ENCODE peak calls at places on chromosome 18, in six cellular contexts. One of them, this sample, is unnamed.
A peak's percentile ranks its signal among the peaks of the same experiment; 100 is the strongest.

GRCh38 chr18:74577019-74577418 is 20.7 kb upstream of the ZNF407 start:
- DNase-seq in suprapubic skin: no peak
- DNase-seq in tibial nerve: no peak
- DNase-seq in K562: no peak
- DNase-seq in ovary: no peak
- DNase-seq in stomach: no peak
- DNase-seq in this sample: no peak

GRCh38 chr18:58682429-58683069 is 11.3 kb downstream of the MALT1 start:
- DNase-seq in ovary: peak; percentile 52
- DNase-seq in tibial nerve: no peak
- DNase-seq in stomach: peak; percentile 70
- DNase-seq in suprapubic skin: no peak
- DNase-seq in K562: no peak
- DNase-seq in this sample: peak; percentile 54

GRCh38 chr18:50104421-50104820 is 90.5 kb downstream of the MYO5B start:
- DNase-seq in K562: no peak
- DNase-seq in ovary: no peak
- DNase-seq in suprapubic skin: no peak
- DNase-seq in tibial nerve: no peak
- DNase-seq in stomach: no peak
- DNase-seq in this sample: no peak

GRCh38 chr18:55234366-55235093 is 275.3 kb upstream of the CCDC68 start:
- DNase-seq in tibial nerve: peak; percentile 78
- DNase-seq in K562: peak; percentile 79
- DNase-seq in ovary: peak; percentile 76
- DNase-seq in suprapubic skin: peak; percentile 80
- DNase-seq in stomach: peak; percentile 84
- DNase-seq in this sample: peak; percentile 68

GRCh38 chr18:40987581-40987980 is 967.5 kb upstream of the PIK3C3 start:
- DNase-seq in suprapubic skin: no peak
- DNase-seq in ovary: no peak
- DNase-seq in stomach: no peak
- DNase-seq in tibial nerve: no peak
- DNase-seq in K562: no peak
- DNase-seq in this sample: no peak

GRCh38 chr18:22601481-22601880 is 183.8 kb upstream of the CTAGE1 start:
- DNase-seq in stomach: no peak
- DNase-seq in suprapubic skin: no peak
- DNase-seq in ovary: no peak
- DNase-seq in K562: no peak
- DNase-seq in tibial nerve: no peak
- DNase-seq in this sample: no peak

GRCh38 chr18:35267161-35267651 is 22.8 kb downstream of the ZSCAN30 start:
- DNase-seq in K562: no peak
- DNase-seq in suprapubic skin: peak; percentile 91
- DNase-seq in stomach: peak; percentile 80
- DNase-seq in ovary: peak; percentile 86
- DNase-seq in tibial nerve: peak; percentile 39
- DNase-seq in this sample: peak; percentile 81

GRCh38 chr18:48079885-48080284 is 149.4 kb upstream of the SMAD2 start:
- DNase-seq in tibial nerve: no peak
- DNase-seq in ovary: no peak
- DNase-seq in K562: no peak
- DNase-seq in suprapubic skin: no peak
- DNase-seq in stomach: no peak
- DNase-seq in this sample: no peak

GRCh38 chr18:3062798-3063563 is 50.0 kb upstream of the LPIN2 start:
- DNase-seq in tibial nerve: peak; percentile 62
- DNase-seq in stomach: peak; percentile 75
- DNase-seq in suprapubic skin: peak; percentile 70
- DNase-seq in K562: peak; percentile 80
- DNase-seq in ovary: peak; percentile 67
- DNase-seq in this sample: peak; percentile 76

GRCh38 chr18:22285299-22286140 is 116.1 kb downstream of the GATA6 start:
- DNase-seq in suprapubic skin: no peak
- DNase-seq in stomach: no peak
- DNase-seq in ovary: no peak
- DNase-seq in K562: no peak
- DNase-seq in tibial nerve: no peak
- DNase-seq in this sample: no peak

GRCh38 chr18:66124394-66124793 is 373.6 kb downstream of the CDH7 start:
- DNase-seq in ovary: no peak
- DNase-seq in tibial nerve: no peak
- DNase-seq in stomach: no peak
- DNase-seq in K562: no peak
- DNase-seq in suprapubic skin: no peak
- DNase-seq in this sample: no peak

GRCh38 chr18:63850010-63850409 is 37.5 kb upstream of the SERPINB2 start:
- DNase-seq in K562: no peak
- DNase-seq in ovary: no peak
- DNase-seq in tibial nerve: no peak
- DNase-seq in stomach: no peak
- DNase-seq in suprapubic skin: no peak
- DNase-seq in this sample: no peak

GRCh38 chr18:59155140-59155539 is 15.5 kb downstream of the SEC11C start:
- DNase-seq in stomach: no peak
- DNase-seq in suprapubic skin: no peak
- DNase-seq in K562: no peak
- DNase-seq in ovary: no peak
- DNase-seq in tibial nerve: no peak
- DNase-seq in this sample: no peak

GRCh38 chr18:10927290-10927979 is 221.9 kb downstream of the PIEZO2 start:
- DNase-seq in tibial nerve: no peak
- DNase-seq in suprapubic skin: no peak
- DNase-seq in K562: no peak
- DNase-seq in stomach: no peak
- DNase-seq in ovary: peak; percentile 24
- DNase-seq in this sample: no peak

GRCh38 chr18:68431111-68431921 is 283.6 kb downstream of the TMX3 start:
- DNase-seq in ovary: no peak
- DNase-seq in K562: no peak
- DNase-seq in tibial nerve: no peak
- DNase-seq in suprapubic skin: no peak
- DNase-seq in stomach: no peak
- DNase-seq in this sample: no peak

GRCh38 chr18:79755496-79756142 is 42.1 kb upstream of the KCNG2 start:
- DNase-seq in stomach: no peak
- DNase-seq in K562: no peak
- DNase-seq in tibial nerve: no peak
- DNase-seq in ovary: no peak
- DNase-seq in suprapubic skin: peak; percentile 34
- DNase-seq in this sample: peak; percentile 15

GRCh38 chr18:79753391-79753851 is 44.3 kb upstream of the KCNG2 start:
- DNase-seq in suprapubic skin: peak; percentile 38
- DNase-seq in stomach: no peak
- DNase-seq in K562: no peak
- DNase-seq in tibial nerve: no peak
- DNase-seq in ovary: no peak
- DNase-seq in this sample: peak; percentile 72

GRCh38 chr18:79754831-79755351 is 42.8 kb upstream of the KCNG2 start:
- DNase-seq in tibial nerve: no peak
- DNase-seq in ovary: no peak
- DNase-seq in suprapubic skin: peak; percentile 47
- DNase-seq in stomach: no peak
- DNase-seq in K562: no peak
- DNase-seq in this sample: peak; percentile 14

GRCh38 chr18:79756143-79756500 is 41.6 kb upstream of the KCNG2 start:
- DNase-seq in K562: no peak
- DNase-seq in stomach: no peak
- DNase-seq in tibial nerve: no peak
- DNase-seq in ovary: no peak
- DNase-seq in suprapubic skin: peak; percentile 45
- DNase-seq in this sample: no peak

GRCh38 chr18:79754022-79754761 is 43.5 kb upstream of the KCNG2 start:
- DNase-seq in ovary: no peak
- DNase-seq in stomach: no peak
- DNase-seq in tibial nerve: no peak
- DNase-seq in suprapubic skin: peak; percentile 35
- DNase-seq in K562: no peak
- DNase-seq in this sample: peak; percentile 17
- H3K36me3 ChIP-seq in ovary: no peaks in the 10 kb centered on the region
- H3K36me3 ChIP-seq in stomach: peaks cover 32% of the 10 kb centered on the region
- H3K36me3 ChIP-seq in tibial nerve: peaks cover 54% of the 10 kb centered on the region
- H3K36me3 ChIP-seq in suprapubic skin: peaks cover 33% of the 10 kb centered on the region
- H3K36me3 ChIP-seq in K562: peaks cover 12% of the 10 kb centered on the region
- H3K36me3 ChIP-seq in this sample: peaks cover 29% of the 10 kb centered on the region

DNA sequence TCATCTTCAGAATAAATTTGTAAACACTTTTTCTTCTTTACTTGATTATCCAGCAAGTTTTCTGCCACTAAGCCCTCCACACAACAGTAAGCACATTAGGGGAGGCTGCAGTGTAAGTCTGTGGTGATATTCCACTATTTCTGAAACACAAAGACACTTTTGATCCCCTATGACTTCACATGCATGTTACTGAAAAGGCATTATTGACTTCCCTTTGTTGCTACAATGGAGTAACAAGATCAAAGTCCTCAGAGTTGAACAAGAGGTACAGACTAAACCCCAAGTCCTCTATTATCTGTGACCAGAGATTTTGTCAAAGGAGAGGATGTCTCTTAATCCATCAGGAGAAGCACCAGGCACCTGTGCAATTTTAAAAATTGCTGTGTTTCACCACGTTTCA is 157.9 kb downstream of the CD226 start:
- DNase-seq in suprapubic skin: no peak
- DNase-seq in stomach: no peak
- DNase-seq in tibial nerve: no peak
- DNase-seq in K562: no peak
- DNase-seq in ovary: no peak
- DNase-seq in this sample: no peak
- TF ChIP-seq EP300 in suprapubic skin: no peak
- TF ChIP-seq EP300 in stomach: no peak
- TF ChIP-seq EP300 in tibial nerve: no peak
- TF ChIP-seq EP300 in K562: no peak
- TF ChIP-seq EP300 in ovary: no peak
- TF ChIP-seq EP300 in this sample: no peak

GRCh38 chr18:14104906-14105748 is 27.1 kb downstream of the ZNF519 start:
- DNase-seq in ovary: no peak
- DNase-seq in K562: no peak
- DNase-seq in stomach: no peak
- DNase-seq in tibial nerve: no peak
- DNase-seq in suprapubic skin: no peak
- DNase-seq in this sample: no peak

DNA sequence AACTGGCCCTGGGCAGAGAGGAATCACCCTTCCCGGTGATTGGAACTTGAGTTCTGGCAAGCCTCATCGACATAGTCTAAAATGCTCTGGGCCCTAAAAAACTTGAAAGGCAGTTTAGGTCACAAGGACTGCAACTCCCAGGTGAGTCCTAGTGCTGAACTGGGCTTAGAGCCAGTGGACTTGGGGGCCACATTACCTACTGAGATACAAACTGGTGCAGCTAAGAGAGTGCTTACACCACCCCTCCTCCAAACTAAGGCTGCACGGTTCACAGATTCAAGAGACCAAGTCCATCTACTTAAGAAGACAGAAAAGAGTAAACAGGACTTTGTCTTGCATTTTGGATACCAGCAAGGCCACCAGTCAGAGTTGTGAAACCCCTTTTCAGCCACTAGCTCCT is 25.3 kb downstream of the ZNF519 start:
- DNase-seq in tibial nerve: no peak
- DNase-seq in K562: no peak
- DNase-seq in ovary: no peak
- DNase-seq in stomach: no peak
- DNase-seq in suprapubic skin: no peak
- DNase-seq in this sample: no peak
- H3K27ac ChIP-seq in tibial nerve: no peak overlapping the region
- H3K27ac ChIP-seq in K562: no peak overlapping the region
- H3K27ac ChIP-seq in ovary: no peak overlapping the region
- H3K27ac ChIP-seq in stomach: no peak overlapping the region
- H3K27ac ChIP-seq in suprapubic skin: no peak overlapping the region
- H3K27ac ChIP-seq in this sample: no peak overlapping the region

GRCh38 chr18:9226463-9226862 is 89.9 kb downstream of the ANKRD12 start:
- DNase-seq in K562: no peak
- DNase-seq in tibial nerve: no peak
- DNase-seq in suprapubic skin: no peak
- DNase-seq in stomach: no peak
- DNase-seq in ovary: no peak
- DNase-seq in this sample: no peak
- H3K36me3 ChIP-seq in K562: peaks cover 35% of the 10 kb centered on the region
- H3K36me3 ChIP-seq in tibial nerve: peaks cover 82% of the 10 kb centered on the region
- H3K36me3 ChIP-seq in suprapubic skin: peaks cover 66% of the 10 kb centered on the region
- H3K36me3 ChIP-seq in stomach: peaks cover 22% of the 10 kb centered on the region
- H3K36me3 ChIP-seq in ovary: no peaks in the 10 kb centered on the region
- H3K36me3 ChIP-seq in this sample: peaks cover 54% of the 10 kb centered on the region

GRCh38 chr18:13549879-13550231 is 176.5 kb downstream of the FAM210A start:
- DNase-seq in stomach: no peak
- DNase-seq in K562: no peak
- DNase-seq in suprapubic skin: no peak
- DNase-seq in ovary: no peak
- DNase-seq in tibial nerve: no peak
- DNase-seq in this sample: no peak

GRCh38 chr18:13548106-13548819 is 178.1 kb downstream of the FAM210A start:
- DNase-seq in stomach: no peak
- DNase-seq in suprapubic skin: no peak
- DNase-seq in tibial nerve: no peak
- DNase-seq in ovary: no peak
- DNase-seq in K562: no peak
- DNase-seq in this sample: no peak

GRCh38 chr18:13550446-13551304 is 175.7 kb downstream of the FAM210A start:
- DNase-seq in K562: no peak
- DNase-seq in stomach: no peak
- DNase-seq in tibial nerve: no peak
- DNase-seq in suprapubic skin: no peak
- DNase-seq in ovary: no peak
- DNase-seq in this sample: no peak

GRCh38 chr18:13547347-13547746 is 179.0 kb downstream of the FAM210A start:
- DNase-seq in stomach: no peak
- DNase-seq in suprapubic skin: no peak
- DNase-seq in ovary: no peak
- DNase-seq in tibial nerve: no peak
- DNase-seq in K562: no peak
- DNase-seq in this sample: no peak

GRCh38 chr18:13548944-13549878 is 177.1 kb downstream of the FAM210A start:
- DNase-seq in stomach: no peak
- DNase-seq in K562: no peak
- DNase-seq in suprapubic skin: no peak
- DNase-seq in tibial nerve: no peak
- DNase-seq in ovary: no peak
- DNase-seq in this sample: no peak
- TF ChIP-seq EP300 in stomach: no peak
- TF ChIP-seq EP300 in K562: no peak
- TF ChIP-seq EP300 in suprapubic skin: no peak
- TF ChIP-seq EP300 in tibial nerve: peak; percentile 55
- TF ChIP-seq EP300 in ovary: no peak
- TF ChIP-seq EP300 in this sample: no peak